ENCODE peak calls at places on chromosome 5, in ten cellular contexts. G, M, F, W, V, Q, H, C, Y and O are unnamed samples.

GRCh38 chr5:132419517-132420468 is 50.3 kb downstream of the SLC22A5 start:
- DNase-seq in G (peak), M (no peak), F (peak), W (peak), V (peak), Q (peak), H (no peak), C (peak), Y (peak), O (peak)

GRCh38 chr5:125695994-125696679 is 727.1 kb upstream of the GRAMD2B start:
- DNase-seq in G (no peak), M (no peak), F (no peak), W (peak), V (no peak), Q (no peak), H (no peak), C (peak), Y (no peak), O (no peak)

GRCh38 chr5:139797856-139798510 is 2.4 kb downstream of the PSD2 start:
- DNase-seq in G (no peak), M (no peak), F (no peak), W (no peak), V (no peak), Q (no peak), H (no peak), C (no peak), Y (no peak), O (no peak)

GRCh38 chr5:171295801-171296200 is 13.2 kb upstream of the TLX3 start:
- DNase-seq in G (no peak), M (no peak), F (no peak), W (no peak), V (no peak), Q (no peak), H (no peak), C (no peak), Y (no peak), O (no peak)

GRCh38 chr5:68544656-68545565 is 329.4 kb downstream of the PIK3R1 start:
- DNase-seq in G (no peak), M (no peak), F (no peak), W (peak), V (no peak), Q (no peak), H (no peak), C (peak), Y (no peak), O (no peak)

GRCh38 chr5:116380615-116381014 is 194.0 kb downstream of the SEMA6A start:
- DNase-seq in G (no peak), M (no peak), F (no peak), W (no peak), V (no peak), Q (no peak), H (no peak), C (no peak), Y (no peak), O (no peak)

GRCh38 chr5:81253875-81254274 is 20.8 kb downstream of the CKMT2 start:
- DNase-seq in G (no peak), M (no peak), F (no peak), W (no peak), V (no peak), Q (no peak), H (no peak), C (no peak), Y (no peak), O (no peak)

GRCh38 chr5:58245479-58245845 is 214.4 kb downstream of the PLK2 start:
- DNase-seq in G (no peak), M (no peak), F (no peak), W (no peak), V (no peak), Q (no peak), H (no peak), C (no peak), Y (no peak), O (no peak)

GRCh38 chr5:61256474-61256873 is 75.6 kb upstream of the ZSWIM6 start:
- DNase-seq in G (no peak), M (no peak), F (no peak), W (peak), V (no peak), Q (no peak), H (no peak), C (no peak), Y (no peak), O (peak)

GRCh38 chr5:178284095-178284675 is 51.6 kb upstream of the PHYKPL start:
- DNase-seq in G (no peak), M (no peak), F (peak), W (no peak), V (no peak), Q (no peak), H (no peak), C (no peak), Y (no peak), O (no peak)

GRCh38 chr5:98458004-98458403 is 315.5 kb upstream of the RGMB start:
- DNase-seq in G (no peak), M (no peak), F (no peak), W (peak), V (no peak), Q (no peak), H (no peak), C (no peak), Y (no peak), O (no peak)

GRCh38 chr5:127053049-127053448 is 20.3 kb downstream of the C5orf63 start:
- DNase-seq in G (no peak), M (no peak), F (no peak), W (no peak), V (no peak), Q (no peak), H (no peak), C (peak), Y (no peak), O (no peak)